ENCODE peak calls at places on chromosome 5, in nine cellular contexts. One of them, this sample, is unnamed.

GRCh38 chr5:83414601-83415000 is 56.9 kb upstream of the VCAN start:
- DNase-seq in SK-N-SH: no peak
- DNase-seq in sigmoid colon: no peak
- DNase-seq in H1: no peak
- DNase-seq in A549: no peak
- DNase-seq in transverse colon: no peak
- DNase-seq in tibial nerve: no peak
- DNase-seq in stomach: no peak
- DNase-seq in HepG2: no peak
- DNase-seq in this sample: no peak

GRCh38 chr5:74667396-74667795 is 17.6 kb upstream of the HEXB start:
- DNase-seq in HepG2: no peak
- DNase-seq in A549: no peak
- DNase-seq in stomach: no peak
- DNase-seq in sigmoid colon: no peak
- DNase-seq in tibial nerve: no peak
- DNase-seq in transverse colon: no peak
- DNase-seq in SK-N-SH: no peak
- DNase-seq in H1: no peak
- DNase-seq in this sample: no peak

GRCh38 chr5:115758356-115758755 is 58.1 kb downstream of the CDO1 start:
- DNase-seq in H1: no peak
- DNase-seq in sigmoid colon: no peak
- DNase-seq in tibial nerve: no peak
- DNase-seq in transverse colon: no peak
- DNase-seq in HepG2: no peak
- DNase-seq in SK-N-SH: no peak
- DNase-seq in A549: no peak
- DNase-seq in stomach: no peak
- DNase-seq in this sample: no peak

GRCh38 chr5:153659337-153659736 is 168.9 kb downstream of the GRIA1 start:
- DNase-seq in HepG2: no peak
- DNase-seq in SK-N-SH: peak
- DNase-seq in sigmoid colon: no peak
- DNase-seq in A549: no peak
- DNase-seq in tibial nerve: no peak
- DNase-seq in stomach: no peak
- DNase-seq in H1: no peak
- DNase-seq in transverse colon: no peak
- DNase-seq in this sample: no peak

GRCh38 chr5:104178066-104178465 is 615.5 kb upstream of the NUDT12 start:
- DNase-seq in stomach: no peak
- DNase-seq in H1: no peak
- DNase-seq in A549: no peak
- DNase-seq in HepG2: no peak
- DNase-seq in tibial nerve: no peak
- DNase-seq in SK-N-SH: no peak
- DNase-seq in sigmoid colon: no peak
- DNase-seq in transverse colon: no peak
- DNase-seq in this sample: no peak

GRCh38 chr5:58383459-58383858 is 76.4 kb downstream of the PLK2 start:
- DNase-seq in H1: no peak
- DNase-seq in HepG2: no peak
- DNase-seq in transverse colon: no peak
- DNase-seq in A549: no peak
- DNase-seq in sigmoid colon: no peak
- DNase-seq in tibial nerve: no peak
- DNase-seq in stomach: no peak
- DNase-seq in SK-N-SH: no peak
- DNase-seq in this sample: no peak

GRCh38 chr5:89396262-89396975 is 513.4 kb upstream of the MEF2C start:
- DNase-seq in SK-N-SH: no peak
- DNase-seq in stomach: no peak
- DNase-seq in H1: no peak
- DNase-seq in transverse colon: no peak
- DNase-seq in A549: no peak
- DNase-seq in tibial nerve: no peak
- DNase-seq in HepG2: no peak
- DNase-seq in sigmoid colon: no peak
- DNase-seq in this sample: no peak

GRCh38 chr5:58703925-58704324 is 121.0 kb downstream of the RAB3C start:
- DNase-seq in sigmoid colon: no peak
- DNase-seq in A549: no peak
- DNase-seq in HepG2: no peak
- DNase-seq in transverse colon: no peak
- DNase-seq in stomach: no peak
- DNase-seq in tibial nerve: no peak
- DNase-seq in H1: no peak
- DNase-seq in SK-N-SH: no peak
- DNase-seq in this sample: no peak

GRCh38 chr5:133939668-133940067 is 28.8 kb downstream of the C5orf15 start:
- DNase-seq in sigmoid colon: no peak
- DNase-seq in transverse colon: no peak
- DNase-seq in SK-N-SH: no peak
- DNase-seq in stomach: no peak
- DNase-seq in H1: no peak
- DNase-seq in HepG2: no peak
- DNase-seq in A549: no peak
- DNase-seq in tibial nerve: no peak
- DNase-seq in this sample: no peak

GRCh38 chr5:88245893-88246244 is 22.8 kb downstream of the TMEM161B start:
- DNase-seq in SK-N-SH: no peak
- DNase-seq in H1: no peak
- DNase-seq in transverse colon: no peak
- DNase-seq in tibial nerve: no peak
- DNase-seq in sigmoid colon: no peak
- DNase-seq in A549: no peak
- DNase-seq in stomach: no peak
- DNase-seq in HepG2: peak
- DNase-seq in this sample: no peak

GRCh38 chr5:25405850-25406249 is 761.1 kb upstream of the CDH10 start:
- DNase-seq in SK-N-SH: no peak
- DNase-seq in A549: no peak
- DNase-seq in transverse colon: no peak
- DNase-seq in tibial nerve: no peak
- DNase-seq in H1: no peak
- DNase-seq in HepG2: no peak
- DNase-seq in sigmoid colon: no peak
- DNase-seq in stomach: no peak
- DNase-seq in this sample: no peak

GRCh38 chr5:140245926-140246325 is 57.0 kb downstream of the PFDN1 start:
- DNase-seq in tibial nerve: no peak
- DNase-seq in sigmoid colon: no peak
- DNase-seq in transverse colon: no peak
- DNase-seq in HepG2: no peak
- DNase-seq in H1: no peak
- DNase-seq in stomach: no peak
- DNase-seq in A549: no peak
- DNase-seq in SK-N-SH: no peak
- DNase-seq in this sample: no peak

GRCh38 chr5:60797482-60798153 is 46.5 kb downstream of the ELOVL7 start:
- DNase-seq in SK-N-SH: no peak
- DNase-seq in A549: no peak
- DNase-seq in transverse colon: no peak
- DNase-seq in sigmoid colon: no peak
- DNase-seq in H1: no peak
- DNase-seq in HepG2: no peak
- DNase-seq in tibial nerve: no peak
- DNase-seq in stomach: no peak
- DNase-seq in this sample: no peak

GRCh38 chr5:1892685-1893445 is 10.1 kb upstream of the IRX4 start:
- DNase-seq in stomach: no peak
- DNase-seq in transverse colon: no peak
- DNase-seq in sigmoid colon: no peak
- DNase-seq in HepG2: no peak
- DNase-seq in SK-N-SH: no peak
- DNase-seq in A549: no peak
- DNase-seq in tibial nerve: no peak
- DNase-seq in H1: no peak
- DNase-seq in this sample: no peak

GRCh38 chr5:35856186-35857003 is at the start of gene IL7R:
- DNase-seq in stomach: no peak
- DNase-seq in H1: no peak
- DNase-seq in sigmoid colon: no peak
- DNase-seq in transverse colon: no peak
- DNase-seq in HepG2: no peak
- DNase-seq in A549: no peak
- DNase-seq in tibial nerve: no peak
- DNase-seq in SK-N-SH: no peak
- DNase-seq in this sample: no peak

GRCh38 chr5:2582507-2582906 is 169.0 kb downstream of the IRX2 start:
- DNase-seq in tibial nerve: no peak
- DNase-seq in transverse colon: no peak
- DNase-seq in H1: no peak
- DNase-seq in sigmoid colon: no peak
- DNase-seq in stomach: no peak
- DNase-seq in HepG2: no peak
- DNase-seq in A549: no peak
- DNase-seq in SK-N-SH: no peak
- DNase-seq in this sample: no peak

GRCh38 chr5:153276151-153276550 is 214.3 kb upstream of the GRIA1 start:
- DNase-seq in HepG2: peak
- DNase-seq in H1: peak
- DNase-seq in A549: no peak
- DNase-seq in transverse colon: no peak
- DNase-seq in sigmoid colon: no peak
- DNase-seq in tibial nerve: no peak
- DNase-seq in stomach: no peak
- DNase-seq in SK-N-SH: no peak
- DNase-seq in this sample: no peak

GRCh38 chr5:145764325-145764724 is 70.8 kb downstream of the PRELID2 start:
- DNase-seq in HepG2: no peak
- DNase-seq in SK-N-SH: no peak
- DNase-seq in stomach: no peak
- DNase-seq in transverse colon: no peak
- DNase-seq in sigmoid colon: no peak
- DNase-seq in A549: no peak
- DNase-seq in H1: no peak
- DNase-seq in tibial nerve: no peak
- DNase-seq in this sample: no peak

DNA sequence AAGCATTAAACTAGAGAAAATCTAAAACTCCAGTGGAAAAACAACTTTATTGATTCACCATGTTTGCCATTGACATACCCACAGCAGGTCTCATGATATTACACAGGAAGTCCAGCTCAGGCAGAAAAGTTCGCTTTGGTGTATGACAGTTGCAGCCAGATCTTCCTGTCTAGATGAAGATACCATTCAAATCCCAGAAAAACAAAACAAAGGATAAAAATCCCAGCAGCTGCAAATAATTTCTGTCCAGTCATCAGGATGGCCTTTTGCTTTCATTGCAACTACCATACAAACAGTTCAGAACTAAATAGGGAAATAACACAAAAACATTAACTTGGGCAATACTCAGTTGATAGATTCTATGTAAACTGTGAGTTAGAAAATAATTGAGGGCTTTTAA is 136.0 kb upstream of the NREP start:
- DNase-seq in tibial nerve: no peak
- DNase-seq in stomach: no peak
- DNase-seq in H1: no peak
- DNase-seq in A549: no peak
- DNase-seq in SK-N-SH: peak
- DNase-seq in sigmoid colon: no peak
- DNase-seq in transverse colon: no peak
- DNase-seq in HepG2: no peak
- DNase-seq in this sample: no peak
- TF ChIP-seq EP300 in tibial nerve: no peak
- TF ChIP-seq EP300 in stomach: no peak
- TF ChIP-seq EP300 in H1: no peak
- TF ChIP-seq EP300 in A549: no peak
- TF ChIP-seq EP300 in SK-N-SH: no peak
- TF ChIP-seq EP300 in sigmoid colon: no peak
- TF ChIP-seq EP300 in transverse colon: no peak
- TF ChIP-seq EP300 in HepG2: no peak
- TF ChIP-seq EP300 in this sample: no peak

GRCh38 chr5:177507165-177507564 is 2.5 kb downstream of the DOK3 start:
- DNase-seq in SK-N-SH: no peak
- DNase-seq in stomach: no peak
- DNase-seq in tibial nerve: no peak
- DNase-seq in sigmoid colon: no peak
- DNase-seq in A549: no peak
- DNase-seq in HepG2: peak
- DNase-seq in H1: no peak
- DNase-seq in transverse colon: no peak
- DNase-seq in this sample: no peak
- TF ChIP-seq CTCF in SK-N-SH: peak
- TF ChIP-seq CTCF in stomach: no peak
- TF ChIP-seq CTCF in tibial nerve: no peak
- TF ChIP-seq CTCF in sigmoid colon: no peak
- TF ChIP-seq CTCF in A549: peak
- TF ChIP-seq CTCF in HepG2: no peak
- TF ChIP-seq CTCF in H1: no peak
- TF ChIP-seq CTCF in transverse colon: no peak
- TF ChIP-seq CTCF in this sample: no peak

GRCh38 chr5:151448038-151448985 is 909 bp downstream of the SLC36A1 start:
- DNase-seq in A549: no peak
- DNase-seq in SK-N-SH: no peak
- DNase-seq in H1: no peak
- DNase-seq in tibial nerve: no peak
- DNase-seq in transverse colon: peak
- DNase-seq in HepG2: peak
- DNase-seq in sigmoid colon: peak
- DNase-seq in stomach: peak
- DNase-seq in this sample: no peak
- TF ChIP-seq EP300 in A549: no peak
- TF ChIP-seq EP300 in SK-N-SH: no peak
- TF ChIP-seq EP300 in H1: no peak
- TF ChIP-seq EP300 in tibial nerve: no peak
- TF ChIP-seq EP300 in transverse colon: no peak
- TF ChIP-seq EP300 in HepG2: no peak
- TF ChIP-seq EP300 in sigmoid colon: no peak
- TF ChIP-seq EP300 in stomach: no peak
- TF ChIP-seq EP300 in this sample: no peak

GRCh38 chr5:132460835-132461230 is 29.7 kb downstream of the IRF1 start:
- DNase-seq in HepG2: no peak
- DNase-seq in stomach: no peak
- DNase-seq in sigmoid colon: peak
- DNase-seq in SK-N-SH: no peak
- DNase-seq in transverse colon: peak
- DNase-seq in A549: no peak
- DNase-seq in tibial nerve: no peak
- DNase-seq in H1: no peak
- DNase-seq in this sample: no peak

GRCh38 chr5:132461671-132462070 is 28.9 kb downstream of the IRF1 start:
- DNase-seq in H1: no peak
- DNase-seq in SK-N-SH: no peak
- DNase-seq in A549: no peak
- DNase-seq in tibial nerve: no peak
- DNase-seq in transverse colon: no peak
- DNase-seq in stomach: no peak
- DNase-seq in sigmoid colon: no peak
- DNase-seq in HepG2: no peak
- DNase-seq in this sample: no peak

GRCh38 chr5:132461235-132461634 is 29.3 kb downstream of the IRF1 start:
- DNase-seq in sigmoid colon: no peak
- DNase-seq in A549: no peak
- DNase-seq in HepG2: no peak
- DNase-seq in H1: no peak
- DNase-seq in SK-N-SH: no peak
- DNase-seq in stomach: no peak
- DNase-seq in transverse colon: no peak
- DNase-seq in tibial nerve: no peak
- DNase-seq in this sample: no peak

GRCh38 chr5:132459031-132459982 is 31.3 kb downstream of the IRF1 start:
- DNase-seq in H1: no peak
- DNase-seq in HepG2: no peak
- DNase-seq in sigmoid colon: peak
- DNase-seq in SK-N-SH: no peak
- DNase-seq in A549: no peak
- DNase-seq in tibial nerve: no peak
- DNase-seq in stomach: peak
- DNase-seq in transverse colon: peak
- DNase-seq in this sample: peak

GRCh38 chr5:132459983-132460834 is 30.4 kb downstream of the IRF1 start:
- DNase-seq in HepG2: no peak
- DNase-seq in H1: no peak
- DNase-seq in stomach: peak
- DNase-seq in A549: no peak
- DNase-seq in transverse colon: peak
- DNase-seq in sigmoid colon: peak
- DNase-seq in SK-N-SH: no peak
- DNase-seq in tibial nerve: no peak
- DNase-seq in this sample: no peak
- TF ChIP-seq CTCF in HepG2: no peak
- TF ChIP-seq CTCF in H1: no peak
- TF ChIP-seq CTCF in stomach: no peak
- TF ChIP-seq CTCF in A549: no peak
- TF ChIP-seq CTCF in transverse colon: peak
- TF ChIP-seq CTCF in sigmoid colon: no peak
- TF ChIP-seq CTCF in SK-N-SH: peak
- TF ChIP-seq CTCF in tibial nerve: peak
- TF ChIP-seq CTCF in this sample: no peak